ENCODE peak calls at places on chromosome 18, in ten cellular contexts. D is sigmoid colon, X is ovary, V is prostate gland, Q is transverse colon, E is heart left ventricle, G is body of pancreas, M is uterus, T is upper lobe of left lung, B is spleen. U is an unnamed sample.

GRCh38 chr18:45291616-45292612 is 323.4 kb upstream of the SLC14A2 start:
- DNase-seq in D (no peak), X (no peak), V (no peak), Q (no peak), E (no peak), G (no peak), M (no peak), T (no peak), B (no peak), U (no peak)

GRCh38 chr18:51125976-51126375 is 71.5 kb downstream of the MEX3C start:
- DNase-seq in D (no peak), X (no peak), V (no peak), Q (no peak), E (no peak), G (no peak), M (no peak), T (no peak), B (no peak), U (no peak)

GRCh38 chr18:23087352-23087751 is 47.9 kb upstream of the CABLES1 start:
- DNase-seq in D (peak; percentile 0), X (no peak), V (no peak), Q (no peak), E (no peak), G (no peak), M (no peak), T (no peak), B (no peak), U (no peak)

GRCh38 chr18:59268722-59269562 is 4.3 kb downstream of the RAX start:
- DNase-seq in D (no peak), X (no peak), V (no peak), Q (no peak), E (no peak), G (peak; percentile 61), M (no peak), T (peak; percentile 39), B (peak; percentile 75), U (no peak)

GRCh38 chr18:32301976-32302743 is 112.3 kb downstream of the MEP1B start:
- DNase-seq in D (no peak), X (no peak), V (no peak), Q (no peak), E (no peak), G (no peak), M (no peak), T (no peak), B (no peak), U (peak; percentile 62)

GRCh38 chr18:42758851-42759250 is 356.6 kb downstream of the RIT2 start:
- DNase-seq in D (no peak), X (no peak), V (no peak), Q (no peak), E (no peak), G (no peak), M (no peak), T (no peak), B (no peak), U (no peak)

GRCh38 chr18:57576316-57576715 is 10.2 kb downstream of the FECH start:
- DNase-seq in D (no peak), X (no peak), V (no peak), Q (no peak), E (no peak), G (no peak), M (no peak), T (no peak), B (no peak), U (no peak)

GRCh38 chr18:32372381-32373061 is 98.2 kb downstream of the GAREM1 start:
- DNase-seq in D (no peak), X (no peak), V (peak; percentile 93), Q (peak; percentile 74), E (no peak), G (peak; percentile 88), M (no peak), T (peak; percentile 80), B (no peak), U (no peak)

GRCh38 chr18:22422909-22423548 is 5.3 kb upstream of the CTAGE1 start:
- DNase-seq in D (no peak), X (no peak), V (peak; percentile 32), Q (no peak), E (no peak), G (peak; percentile 95), M (no peak), T (peak; percentile 56), B (no peak), U (no peak)

GRCh38 chr18:32091724-32092421 is at the start of gene RNF138:
- DNase-seq in D (peak; percentile 95), X (peak; percentile 91), V (peak; percentile 84), Q (peak; percentile 94), E (peak; percentile 93), G (peak; percentile 92), M (peak; percentile 84), T (peak; percentile 94), B (peak; percentile 98), U (peak; percentile 89)

GRCh38 chr18:57997820-57998219 is 46.2 kb upstream of the NEDD4L start:
- DNase-seq in D (no peak), X (no peak), V (no peak), Q (no peak), E (no peak), G (no peak), M (no peak), T (no peak), B (no peak), U (no peak)

GRCh38 chr18:13437801-13438506 is 219.4 kb downstream of the LDLRAD4 start:
- DNase-seq in D (peak; percentile 33), X (no peak), V (no peak), Q (peak; percentile 40), E (no peak), G (no peak), M (no peak), T (no peak), B (no peak), U (no peak)

GRCh38 chr18:35682282-35682867 is 100.8 kb downstream of the GALNT1 start:
- DNase-seq in D (no peak), X (no peak), V (no peak), Q (no peak), E (no peak), G (no peak), M (no peak), T (no peak), B (no peak), U (no peak)

GRCh38 chr18:59556265-59556664 is 141.0 kb downstream of the CCBE1 start:
- DNase-seq in D (no peak), X (no peak), V (no peak), Q (no peak), E (no peak), G (no peak), M (no peak), T (no peak), B (no peak), U (peak; percentile 52)

GRCh38 chr18:35039633-35040032 is 1.6 kb upstream of the MAPRE2 start:
- DNase-seq in D (no peak), X (no peak), V (no peak), Q (no peak), E (no peak), G (no peak), M (no peak), T (no peak), B (no peak), U (no peak)

GRCh38 chr18:62555135-62555534 is 32.3 kb downstream of the ZCCHC2 start:
- DNase-seq in D (no peak), X (no peak), V (no peak), Q (no peak), E (no peak), G (no peak), M (no peak), T (no peak), B (no peak), U (no peak)

GRCh38 chr18:37460616-37461015 is 105.0 kb downstream of the CELF4 start:
- DNase-seq in D (no peak), X (no peak), V (no peak), Q (no peak), E (no peak), G (no peak), M (no peak), T (no peak), B (no peak), U (no peak)

GRCh38 chr18:33576999-33577687 is 876 bp upstream of the ASXL3 start:
- DNase-seq in D (no peak), X (no peak), V (no peak), Q (no peak), E (no peak), G (no peak), M (no peak), T (no peak), B (no peak), U (no peak)
- H3K4me3 ChIP-seq in D (peak overlapping the region; percentile 90), X (peak overlapping the region; percentile 64), V (peak overlapping the region; percentile 57), Q (peak overlapping the region; percentile 79), E (no peak overlapping the region), G (peak overlapping the region; percentile 50), M (peak overlapping the region; percentile 49), T (peak overlapping the region; percentile 54), B (peak overlapping the region; percentile 56), U (no peak overlapping the region)

GRCh38 chr18:75207298-75208054 is 1.5 kb downstream of the PTGR3 start:
- DNase-seq in D (no peak), X (no peak), V (no peak), Q (peak; percentile 47), E (no peak), G (peak; percentile 43), M (no peak), T (no peak), B (no peak), U (no peak)

GRCh38 chr18:75209952-75210261 is 690 bp upstream of the TSHZ1 start:
- DNase-seq in D (no peak), X (no peak), V (no peak), Q (no peak), E (no peak), G (no peak), M (no peak), T (no peak), B (no peak), U (no peak)

GRCh38 chr18:75209129-75209951 is at the start of gene PTGR3:
- DNase-seq in D (peak; percentile 94), X (peak; percentile 88), V (peak; percentile 80), Q (peak; percentile 87), E (peak; percentile 93), G (peak; percentile 84), M (peak; percentile 81), T (peak; percentile 88), B (peak; percentile 96), U (peak; percentile 92)

GRCh38 chr18:75208055-75208835 is 694 bp downstream of the PTGR3 start:
- DNase-seq in D (peak; percentile 82), X (peak; percentile 66), V (peak; percentile 60), Q (peak; percentile 64), E (peak; percentile 76), G (peak; percentile 62), M (peak; percentile 46), T (peak; percentile 52), B (peak; percentile 89), U (peak; percentile 55)

GRCh38 chr18:75208836-75209128 is 157 bp downstream of the PTGR3 start:
- DNase-seq in D (peak; percentile 77), X (no peak), V (no peak), Q (no peak), E (no peak), G (no peak), M (no peak), T (peak; percentile 40), B (peak; percentile 92), U (no peak)
- TF ChIP-seq POLR2A in D (no peak), X (no peak), V (peak; percentile 47), Q (peak; percentile 21), E (peak; percentile 33), G (peak; percentile 58), M (peak; percentile 62), T (no peak), B (no peak), U (no peak)

GRCh38 chr18:79400091-79400590 is 4.4 kb downstream of the NFATC1 start:
- DNase-seq in D (peak; percentile 85), X (peak; percentile 73), V (peak; percentile 74), Q (peak; percentile 73), E (peak; percentile 89), G (peak; percentile 82), M (peak; percentile 75), T (peak; percentile 71), B (peak; percentile 93), U (peak; percentile 48)
- H3K4me3 ChIP-seq in D (peak overlapping the region; percentile 95), X (peak overlapping the region; percentile 84), V (peak overlapping the region; percentile 93), Q (peak overlapping the region; percentile 90), E (peak overlapping the region; percentile 85), G (peak overlapping the region; percentile 82), M (peak overlapping the region; percentile 26), T (peak overlapping the region; percentile 97), B (peak overlapping the region; percentile 90), U (peak overlapping the region; percentile 99)

GRCh38 chr18:7566587-7567486 is at the start of gene PTPRM:
- DNase-seq in D (peak; percentile 97), X (peak; percentile 84), V (peak; percentile 80), Q (peak; percentile 72), E (peak; percentile 96), G (peak; percentile 88), M (peak; percentile 88), T (peak; percentile 78), B (peak; percentile 90), U (peak; percentile 87)
- TF ChIP-seq POLR2A in D (no peak), X (peak; percentile 61), V (peak; percentile 54), Q (no peak), E (peak; percentile 89), G (peak; percentile 75), M (peak; percentile 89), T (no peak), B (no peak), U (peak; percentile 64)